ENCODE peak calls at places on chromosomes 16 and 17, in five cellular contexts. R is mammary epithelial cell, H is PC-3, B is neural progenitor cell, Z is mesendoderm. S is an unnamed sample.
A peak's percentile ranks its signal among the peaks of the same experiment; 100 is the strongest.

GRCh38 chr17:6138761-6139446 is 68.7 kb downstream of the WSCD1 start:
- DNase-seq in R (no peak), H (no peak), B (peak; percentile 20), Z (peak; percentile 47), S (no peak)

GRCh38 chr16:15897834-15898254 is 9.4 kb upstream of the CEP20 start:
- DNase-seq in B (no peak), H (peak; percentile 38), Z (no peak), R (peak; percentile 48), S (peak; percentile 42)

GRCh38 chr17:8965394-8966168 is at the start of gene PIK3R5:
- DNase-seq in Z (peak; percentile 87), R (peak; percentile 39), B (peak; percentile 82), H (no peak), S (no peak)

GRCh38 chr17:17712268-17712924 is 31.1 kb downstream of the RAI1 start:
- DNase-seq in R (peak; percentile 58), B (no peak), Z (no peak), H (peak; percentile 48), S (peak; percentile 92)

GRCh38 chr17:49197346-49197998 is 12.9 kb downstream of the GNGT2 start:
- DNase-seq in Z (no peak), H (peak; percentile 55), B (no peak), R (peak; percentile 8), S (no peak)

GRCh38 chr16:73254983-73255382 is 207.1 kb upstream of the ZFHX3 start:
- DNase-seq in Z (no peak), H (peak; percentile 6), B (no peak), R (no peak), S (no peak)

GRCh38 chr16:8552487-8553221 is 37.7 kb downstream of the TMEM114 start:
- DNase-seq in B (peak; percentile 53), H (no peak), R (no peak), Z (no peak), S (no peak)

GRCh38 chr17:27455914-27456680 is at the start of gene KSR1:
- DNase-seq in Z (peak; percentile 92), R (peak; percentile 47), B (peak; percentile 97), H (peak; percentile 61), S (peak; percentile 97)

GRCh38 chr16:61332461-61332860 is 703.8 kb downstream of the CDH8 start:
- DNase-seq in H (no peak), Z (no peak), R (no peak), B (no peak), S (no peak)

GRCh38 chr16:57245472-57246113 is 534 bp downstream of the ARL2BP start:
- DNase-seq in R (peak; percentile 21), H (peak; percentile 12), B (no peak), Z (no peak), S (no peak)

GRCh38 chr17:80811181-80812105 is 180.2 kb upstream of the CHMP6 start:
- DNase-seq in Z (no peak), R (no peak), H (no peak), B (no peak), S (no peak)

GRCh38 chr17:65366102-65366844 is 195.2 kb downstream of the AXIN2 start:
- DNase-seq in H (no peak), B (no peak), R (no peak), Z (no peak), S (no peak)

GRCh38 chr17:46841561-46842379 is 9.6 kb upstream of the WNT9B start:
- DNase-seq in B (peak; percentile 77), H (peak; percentile 46), R (no peak), Z (peak; percentile 54), S (peak; percentile 95)

GRCh38 chr16:27883576-27883975 is 179.9 kb downstream of the GSG1L start:
- DNase-seq in R (no peak), H (no peak), Z (no peak), B (peak; percentile 67), S (no peak)

GRCh38 chr16:54027126-54027922 is 259.3 kb downstream of the IRX3 start:
- DNase-seq in Z (no peak), R (peak; percentile 54), H (peak; percentile 6), B (no peak), S (peak; percentile 83)

GRCh38 chr17:53193044-53193443 is 629.7 kb upstream of the KIF2B start:
- DNase-seq in H (peak; percentile 28), B (no peak), R (no peak), Z (no peak), S (no peak)

GRCh38 chr16:57706717-57707116 is 12.1 kb downstream of the DRC7 start:
- DNase-seq in H (no peak), R (no peak), B (no peak), Z (no peak), S (no peak)

GRCh38 chr16:69187891-69188451 is 1.0 kb downstream of the SNTB2 start:
- DNase-seq in R (peak; percentile 57), H (peak; percentile 36), Z (no peak), B (no peak), S (no peak)

GRCh38 chr16:54145881-54146280 is 140.7 kb downstream of the IRX3 start:
- DNase-seq in Z (no peak), H (no peak), R (no peak), B (no peak), S (no peak)

GRCh38 chr17:1159781-1160180 is 20.0 kb downstream of the ABR start:
- DNase-seq in R (no peak), H (no peak), Z (no peak), B (no peak), S (peak; percentile 43)

GRCh38 chr17:30908717-30909420 is 2.8 kb upstream of the TEFM start:
- DNase-seq in B (no peak), H (no peak), Z (no peak), R (no peak), S (peak; percentile 4)

GRCh38 chr17:65027305-65027704 is 29.2 kb downstream of the GNA13 start:
- DNase-seq in H (peak; percentile 96), B (peak; percentile 27), Z (peak; percentile 81), R (peak; percentile 74), S (peak; percentile 87)

GRCh38 chr16:64251742-64252141 is 870.1 kb downstream of the CDH11 start:
- DNase-seq in Z (peak; percentile 35), R (no peak), B (no peak), H (no peak), S (no peak)

GRCh38 chr17:48259710-48260291 is 152.2 kb downstream of the SNX11 start:
- DNase-seq in H (peak; percentile 87), Z (peak; percentile 87), R (peak; percentile 30), B (peak; percentile 38), S (no peak)

GRCh38 chr17:6476061-6476833 is 32.0 kb downstream of the PIMREG start:
- DNase-seq in R (no peak), Z (peak; percentile 76), B (no peak), H (no peak), S (peak; percentile 80)

GRCh38 chr17:70310251-70310672 is 140.9 kb downstream of the KCNJ2 start:
- DNase-seq in H (no peak), R (no peak), Z (peak; percentile 6), B (no peak), S (no peak)

GRCh38 chr17:21285164-21286065 is 904 bp downstream of the MAP2K3 start:
- DNase-seq in R (peak; percentile 69), Z (no peak), H (peak; percentile 55), B (peak; percentile 36), S (peak; percentile 81)

GRCh38 chr17:31079731-31080130 is 15.0 kb upstream of the NF1 start:
- DNase-seq in R (no peak), Z (peak; percentile 51), H (no peak), B (no peak), S (no peak)

GRCh38 chr16:20363191-20363590 is 10.7 kb upstream of the UMOD start:
- DNase-seq in H (no peak), Z (no peak), R (no peak), B (no peak), S (no peak)

GRCh38 chr16:67104061-67104460 is 5.7 kb upstream of the PHAF1 start:
- DNase-seq in R (no peak), B (peak; percentile 50), Z (peak; percentile 79), H (peak; percentile 36), S (peak; percentile 73)

GRCh38 chr17:49887744-49888360 is 40.0 kb upstream of the TAC4 start:
- DNase-seq in H (peak; percentile 64), B (no peak), R (no peak), Z (no peak), S (no peak)

GRCh38 chr17:32341141-32341856 is 674 bp downstream of the C17orf75 start:
- DNase-seq in R (peak; percentile 21), B (no peak), H (peak; percentile 26), Z (peak; percentile 29), S (no peak)

GRCh38 chr16:85552980-85553435 is 60.1 kb upstream of the GSE1 start:
- DNase-seq in H (no peak), Z (no peak), B (peak; percentile 95), R (no peak), S (no peak)
- H3K4me3 ChIP-seq in H (peak overlapping the region; percentile 91), Z (no peak overlapping the region), B (peak overlapping the region; percentile 61), R (peak overlapping the region; percentile 74), S (peak overlapping the region; percentile 90)

DNA sequence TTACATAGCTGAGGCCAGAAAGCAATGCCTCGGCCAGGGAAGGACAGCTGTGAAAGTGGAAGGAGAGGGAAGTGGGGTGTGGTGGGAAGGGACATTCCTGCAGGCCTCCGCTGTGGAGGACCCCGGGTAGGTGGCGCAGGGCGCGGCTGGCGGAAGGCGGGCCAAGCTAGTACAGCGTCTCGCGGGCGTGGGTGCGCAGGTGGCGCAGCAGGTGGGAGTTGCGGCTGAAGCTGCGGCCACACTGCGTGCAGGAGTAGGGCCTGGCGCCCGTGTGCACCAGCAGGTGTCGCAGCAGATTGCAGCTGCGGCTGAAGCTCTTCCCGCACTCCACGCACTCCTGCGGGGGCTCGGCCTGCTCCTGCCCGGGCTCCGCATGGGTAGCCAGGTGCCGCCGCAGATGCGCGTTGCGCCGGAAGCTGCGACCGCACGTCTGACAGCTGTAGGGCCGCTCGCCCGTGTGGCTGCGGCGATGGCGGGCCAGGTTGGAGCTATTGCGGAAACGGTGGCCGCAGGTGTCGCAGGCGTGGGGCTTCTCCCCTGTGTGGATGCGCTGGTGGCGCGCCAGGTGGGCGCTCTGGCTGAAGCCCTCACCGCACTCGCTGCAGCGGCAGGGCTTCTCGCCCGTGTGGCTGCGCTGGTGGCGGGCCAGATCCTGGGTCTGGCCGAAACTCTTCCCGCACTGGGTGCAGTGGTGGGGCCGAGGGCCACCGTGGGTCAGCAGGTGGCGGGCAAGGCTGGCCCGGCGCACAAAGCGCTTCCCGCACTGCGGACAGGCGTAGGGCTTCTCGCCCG is 10.0 kb downstream of the ZSCAN10 start:
- DNase-seq in H (no peak), B (no peak), R (no peak), Z (no peak), S (peak; percentile 57)
- H3K4me2 ChIP-seq in H (no peak overlapping the region), B (no peak overlapping the region), R (no peak overlapping the region), Z (no peak overlapping the region), S (no peak overlapping the region)

GRCh38 chr17:61251939-61252865 is 147.4 kb upstream of the TBX2 start:
- DNase-seq in R (no peak), Z (no peak), H (no peak), B (no peak), S (peak; percentile 89)
- H3K4me1 ChIP-seq in R (no peaks in the 10 kb centered on the region), Z (no peaks in the 10 kb centered on the region), H (peaks cover 14% of the 10 kb centered on the region), B (peaks cover 10% of the 10 kb centered on the region), S (peaks cover 42% of the 10 kb centered on the region)

DNA sequence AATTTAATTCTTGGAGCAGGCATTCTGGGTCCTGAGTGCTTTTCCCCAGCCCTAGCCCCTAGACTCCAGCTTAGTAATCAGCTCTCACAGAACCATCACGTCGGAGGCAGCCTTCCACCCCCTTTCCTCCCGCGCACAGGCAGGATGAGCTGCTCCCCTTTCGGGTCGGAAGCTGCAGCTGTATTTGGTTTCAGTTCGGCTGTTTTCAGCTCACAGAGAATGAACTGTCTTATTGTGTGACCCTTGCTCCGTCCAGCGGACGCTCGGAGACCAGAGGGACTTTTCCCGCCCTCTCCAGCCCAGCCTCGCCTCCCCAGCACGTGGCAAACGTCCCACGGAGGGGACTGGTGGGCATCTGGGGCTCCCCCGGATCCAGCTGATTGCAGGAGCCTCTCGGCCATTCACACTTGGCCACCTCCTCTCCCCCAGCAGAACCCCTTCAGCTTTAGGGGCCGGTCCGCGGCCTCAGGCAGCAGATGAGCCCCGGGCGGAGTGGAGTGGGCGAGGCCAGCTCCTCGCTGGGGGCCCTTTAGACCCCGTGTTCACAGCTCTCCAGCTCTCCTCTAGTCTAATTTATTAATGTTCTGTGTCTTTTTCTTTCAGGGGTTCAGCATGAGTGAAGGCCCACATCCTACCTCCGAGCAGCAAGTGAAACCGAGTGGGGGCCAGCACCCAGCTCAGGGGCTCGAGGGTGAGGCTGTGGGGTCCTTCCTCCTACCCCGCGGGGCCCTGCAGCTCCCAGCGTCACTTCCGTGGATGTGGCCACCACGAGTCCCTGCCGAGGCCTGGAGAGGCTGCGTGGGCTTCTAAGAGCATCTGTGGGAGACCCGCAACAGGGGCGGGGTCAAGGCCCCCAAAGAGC is 863 bp upstream of the UTS2R start:
- DNase-seq in R (no peak), Z (no peak), H (peak; percentile 8), B (no peak), S (peak; percentile 71)
- H3K4me3 ChIP-seq in R (peak overlapping the region; percentile 19), Z (no peak overlapping the region), H (peak overlapping the region; percentile 68), B (peak overlapping the region; percentile 48), S (peak overlapping the region; percentile 63)

S was measured in osteoblast.